ENCODE peak calls at places on chromosomes 16 and 17, in four cellular contexts. One of them, this sample, is unnamed.

GRCh38 chr17:6024576-6024975 is 45.6 kb upstream of the WSCD1 start:
- DNase-seq in mesendoderm: no peak
- DNase-seq in H9: no peak
- DNase-seq in trophoblast cell: no peak
- DNase-seq in this sample: no peak

GRCh38 chr16:24344791-24345190 is 88.7 kb downstream of the CACNG3 start:
- DNase-seq in mesendoderm: peak; percentile 84
- DNase-seq in trophoblast cell: no peak
- DNase-seq in H9: no peak
- DNase-seq in this sample: no peak

GRCh38 chr17:30378191-30378796 is 433 bp upstream of the CPD start:
- DNase-seq in mesendoderm: peak; percentile 45
- DNase-seq in trophoblast cell: peak; percentile 32
- DNase-seq in H9: no peak
- DNase-seq in this sample: no peak

GRCh38 chr17:17547210-17547764 is 44.2 kb downstream of the PEMT start:
- DNase-seq in mesendoderm: no peak
- DNase-seq in trophoblast cell: no peak
- DNase-seq in H9: no peak
- DNase-seq in this sample: no peak

GRCh38 chr17:60604686-60605334 is 4.8 kb downstream of the PPM1D start:
- DNase-seq in trophoblast cell: peak; percentile 48
- DNase-seq in H9: no peak
- DNase-seq in mesendoderm: peak; percentile 33
- DNase-seq in this sample: no peak

GRCh38 chr17:33038740-33039139 is 47.1 kb downstream of the SPACA3 start:
- DNase-seq in H9: peak; percentile 90
- DNase-seq in mesendoderm: peak; percentile 70
- DNase-seq in trophoblast cell: peak; percentile 56
- DNase-seq in this sample: peak; percentile 31

GRCh38 chr17:49494937-49495841 is at the start of gene NGFR:
- DNase-seq in trophoblast cell: peak; percentile 45
- DNase-seq in mesendoderm: peak; percentile 65
- DNase-seq in H9: peak; percentile 82
- DNase-seq in this sample: no peak

GRCh38 chr16:81513204-81514040 is 68.8 kb downstream of the CMIP start:
- DNase-seq in mesendoderm: peak; percentile 89
- DNase-seq in H9: peak; percentile 71
- DNase-seq in trophoblast cell: peak; percentile 82
- DNase-seq in this sample: peak; percentile 63

GRCh38 chr17:60149691-60150582 is at the start of gene CA4:
- DNase-seq in H9: peak; percentile 75
- DNase-seq in trophoblast cell: no peak
- DNase-seq in mesendoderm: no peak
- DNase-seq in this sample: no peak

GRCh38 chr17:60840456-60840855 is 162.8 kb downstream of the BCAS3 start:
- DNase-seq in trophoblast cell: no peak
- DNase-seq in H9: no peak
- DNase-seq in mesendoderm: no peak
- DNase-seq in this sample: no peak

GRCh38 chr16:9499921-9500593 is 408.6 kb downstream of the HAPSTR1 start:
- DNase-seq in trophoblast cell: no peak
- DNase-seq in H9: peak; percentile 52
- DNase-seq in mesendoderm: peak; percentile 42
- DNase-seq in this sample: no peak

DNA sequence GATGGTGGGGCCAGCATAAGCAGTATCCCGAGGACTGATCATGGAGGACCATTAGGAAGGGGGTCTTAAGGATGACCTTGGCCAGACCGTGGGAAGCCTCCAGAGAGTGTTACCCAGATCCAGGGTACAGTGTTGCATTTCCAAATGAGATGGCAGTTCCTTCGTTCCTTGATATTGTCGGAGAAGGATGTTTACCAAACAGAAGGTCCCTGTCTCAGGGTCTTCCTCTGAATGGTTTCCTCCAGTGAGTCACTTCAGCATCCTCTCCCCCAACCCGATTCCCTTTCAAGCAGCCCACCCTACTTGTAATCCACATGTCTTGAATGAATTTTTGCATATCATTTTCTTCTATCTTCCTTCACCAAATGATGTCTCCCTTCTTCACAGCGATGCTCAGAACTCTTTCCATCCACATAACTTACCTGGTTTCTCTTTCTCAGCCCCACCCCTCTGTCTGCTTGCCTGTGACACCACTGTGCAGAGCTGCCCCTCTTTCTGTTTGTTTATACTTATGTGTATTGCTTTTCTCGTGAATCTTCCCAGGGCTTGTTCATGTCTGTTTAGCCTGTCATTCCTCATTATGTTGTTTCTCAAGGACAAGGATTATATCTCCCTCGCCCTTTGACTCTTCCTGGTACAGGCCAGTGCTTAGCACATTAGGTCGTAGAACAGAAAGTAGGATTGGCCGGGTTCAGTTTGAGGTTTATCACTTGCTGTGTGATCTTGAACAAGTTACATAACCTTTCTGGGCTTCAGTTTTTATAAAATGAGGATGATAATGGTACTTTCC is 5.7 kb downstream of the GOSR2 start:
- DNase-seq in trophoblast cell: no peak
- DNase-seq in mesendoderm: no peak
- DNase-seq in H9: no peak
- DNase-seq in this sample: no peak
- H3K79me2 ChIP-seq in trophoblast cell: peaks cover 15% of the 10 kb centered on the region
- H3K79me2 ChIP-seq in mesendoderm: peaks cover 43% of the 10 kb centered on the region
- H3K79me2 ChIP-seq in H9: peaks cover 18% of the 10 kb centered on the region
- H3K79me2 ChIP-seq in this sample: peaks cover 58% of the 10 kb centered on the region

GRCh38 chr17:16477255-16477654 is 14.7 kb downstream of the LRRC75A start:
- DNase-seq in mesendoderm: peak; percentile 94
- DNase-seq in trophoblast cell: peak; percentile 39
- DNase-seq in H9: peak; percentile 79
- DNase-seq in this sample: no peak
- H4K8ac ChIP-seq in mesendoderm: no peak overlapping the region
- H4K8ac ChIP-seq in trophoblast cell: no peak overlapping the region
- H4K8ac ChIP-seq in H9: no peak overlapping the region
- H4K8ac ChIP-seq in this sample: no peak overlapping the region

GRCh38 chr16:4372315-4372577 is 598 bp downstream of the VASN start:
- DNase-seq in mesendoderm: no peak
- DNase-seq in H9: no peak
- DNase-seq in trophoblast cell: no peak
- DNase-seq in this sample: no peak
- H3K79me2 ChIP-seq in mesendoderm: no peaks in the 10 kb centered on the region
- H3K79me2 ChIP-seq in H9: peaks cover 1% of the 10 kb centered on the region
- H3K79me2 ChIP-seq in trophoblast cell: peaks cover 21% of the 10 kb centered on the region
- H3K79me2 ChIP-seq in this sample: peaks cover 11% of the 10 kb centered on the region

DNA sequence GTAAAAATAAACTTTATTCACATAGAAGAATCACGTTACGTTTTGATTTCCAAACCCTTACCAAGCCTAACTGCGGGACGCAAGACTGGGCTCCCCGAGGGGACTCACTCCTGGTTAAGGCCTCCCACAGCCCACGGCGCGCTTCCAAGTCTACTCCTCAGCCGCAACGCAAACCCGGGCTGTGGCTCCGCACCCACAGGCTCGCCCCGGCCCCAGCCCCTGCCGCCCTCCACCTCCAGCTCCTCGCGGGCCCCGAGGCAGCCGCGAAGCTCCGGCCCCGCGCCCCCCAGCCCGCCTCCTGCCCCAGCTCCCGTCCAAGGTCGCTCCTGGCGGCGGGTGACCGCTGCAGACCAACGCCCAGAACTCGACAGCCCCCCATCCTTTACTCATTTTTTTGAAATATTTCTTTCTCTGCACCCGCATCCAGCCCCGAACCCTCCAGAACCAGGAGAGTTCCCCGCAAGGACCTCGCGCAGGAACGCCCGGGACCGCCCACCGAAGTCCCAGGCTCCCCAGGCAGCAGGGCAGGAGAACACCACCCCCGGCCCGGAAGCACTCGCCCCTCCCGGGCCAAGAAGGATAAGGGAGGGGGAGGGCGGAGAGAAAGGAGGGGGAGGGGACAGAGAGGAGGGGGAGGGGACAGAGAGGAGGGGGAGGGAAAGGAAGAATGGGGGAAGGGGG is 918 bp downstream of the USP22 start:
- DNase-seq in H9: peak; percentile 92
- DNase-seq in trophoblast cell: peak; percentile 66
- DNase-seq in mesendoderm: peak; percentile 96
- DNase-seq in this sample: peak; percentile 79
- H4K8ac ChIP-seq in H9: no peak overlapping the region
- H4K8ac ChIP-seq in trophoblast cell: no peak overlapping the region
- H4K8ac ChIP-seq in mesendoderm: no peak overlapping the region
- H4K8ac ChIP-seq in this sample: no peak overlapping the region

DNA sequence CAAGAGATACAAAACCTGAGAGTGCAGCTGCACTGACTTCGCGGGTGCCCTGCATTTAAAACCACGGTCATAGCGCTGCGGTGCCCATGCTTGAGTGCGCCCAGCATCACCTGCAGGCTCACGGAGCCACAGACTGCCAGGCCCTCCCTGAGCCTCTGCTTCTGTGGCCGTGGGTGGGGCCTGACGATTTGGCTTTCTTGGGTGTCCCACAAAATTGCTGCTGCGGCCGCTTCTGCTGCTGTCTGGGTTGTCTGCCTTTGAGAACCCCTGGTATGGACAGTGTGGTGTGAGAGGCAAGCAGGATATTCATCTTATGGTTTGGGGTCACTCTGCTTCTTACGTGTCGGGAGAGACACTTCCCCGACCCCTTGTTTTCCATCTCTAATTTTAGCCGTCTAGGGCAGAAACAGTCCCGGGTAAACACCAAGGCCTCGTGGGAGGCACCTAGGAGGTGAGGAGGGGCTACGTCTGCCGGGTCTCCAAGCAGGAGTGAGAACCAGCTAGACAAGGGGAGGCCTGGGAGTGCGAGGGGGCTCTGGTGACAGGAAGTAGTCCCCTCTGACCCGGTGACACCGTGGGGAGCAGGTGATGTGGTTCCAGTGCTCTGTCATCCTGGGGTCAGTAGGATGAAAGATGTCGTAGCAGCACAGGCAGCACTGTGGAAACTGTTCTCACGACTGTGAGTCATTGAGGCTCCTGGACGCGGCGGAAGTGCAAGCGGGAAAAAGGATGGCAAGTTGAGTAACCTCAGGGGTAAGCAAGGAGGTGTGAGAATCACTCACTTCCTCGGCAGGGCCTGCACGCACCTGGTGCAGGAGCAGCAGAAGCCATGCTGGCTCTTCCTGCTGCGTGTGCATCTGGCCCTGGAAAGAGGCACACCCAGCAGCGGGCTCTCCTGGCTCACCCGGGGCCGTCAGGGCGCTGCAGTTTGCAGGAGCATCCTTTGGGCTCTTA is 176.3 kb downstream of the RPTOR start:
- DNase-seq in H9: no peak
- DNase-seq in mesendoderm: peak; percentile 50
- DNase-seq in trophoblast cell: peak; percentile 81
- DNase-seq in this sample: no peak
- H3K79me2 ChIP-seq in H9: peaks cover 3% of the 10 kb centered on the region
- H3K79me2 ChIP-seq in mesendoderm: peaks cover 9% of the 10 kb centered on the region
- H3K79me2 ChIP-seq in trophoblast cell: no peaks in the 10 kb centered on the region
- H3K79me2 ChIP-seq in this sample: peaks cover 37% of the 10 kb centered on the region

GRCh38 chr16:49630783-49631182 is 225.1 kb downstream of the ZNF423 start:
- DNase-seq in H9: peak; percentile 14
- DNase-seq in mesendoderm: no peak
- DNase-seq in trophoblast cell: no peak
- DNase-seq in this sample: no peak
- H4K8ac ChIP-seq in H9: no peak overlapping the region
- H4K8ac ChIP-seq in mesendoderm: no peak overlapping the region
- H4K8ac ChIP-seq in trophoblast cell: no peak overlapping the region
- H4K8ac ChIP-seq in this sample: no peak overlapping the region

This sample was measured in H1.